ENCODE peak calls at places on chromosomes 11 and 22, in six cellular contexts. A is A673, X is BJ, N is foreskin fibroblast, K is head of caudate nucleus, Y is HL-60. D is an unnamed sample.

GRCh38 chr11:102680945-102681344 is 24.6 kb downstream of the MMP27 start:
- DNase-seq in A (no peak), X (peak), N (peak), K (no peak), Y (peak), D (peak)

GRCh38 chr11:7251836-7252682 is at the start of gene SYT9:
- DNase-seq in A (peak), X (no peak), N (peak), K (peak), Y (no peak), D (no peak)

GRCh38 chr22:20239951-20240773 is 28.0 kb downstream of the RTN4R start:
- DNase-seq in A (no peak), X (no peak), N (peak), K (peak), Y (no peak), D (no peak)

GRCh38 chr11:14026961-14027360 is 64.4 kb downstream of the SPON1 start:
- DNase-seq in A (no peak), X (no peak), N (no peak), K (no peak), Y (no peak), D (no peak)

GRCh38 chr11:98965358-98965757 is 55.4 kb upstream of the CNTN5 start:
- DNase-seq in A (no peak), X (no peak), N (no peak), K (no peak), Y (no peak), D (no peak)

GRCh38 chr11:46333129-46333947 is 13.9 kb upstream of the DGKZ start:
- DNase-seq in A (peak), X (no peak), N (peak), K (no peak), Y (no peak), D (no peak)

GRCh38 chr11:45150943-45151342 is 4.5 kb downstream of the PRDM11 start:
- DNase-seq in A (no peak), X (no peak), N (no peak), K (no peak), Y (no peak), D (no peak)

GRCh38 chr11:66467034-66467659 is 442 bp downstream of the PELI3 start:
- DNase-seq in A (peak), X (no peak), N (peak), K (no peak), Y (no peak), D (no peak)

GRCh38 chr11:108984548-108984947 is 319.7 kb downstream of the DDX10 start:
- DNase-seq in A (no peak), X (no peak), N (no peak), K (no peak), Y (no peak), D (no peak)

GRCh38 chr11:26541870-26542269 is 30.2 kb downstream of the MUC15 start:
- DNase-seq in A (peak), X (no peak), N (no peak), K (no peak), Y (no peak), D (no peak)